ENCODE peak calls at places on chromosome 7, in nine cellular contexts. One of them, this sample, is unnamed.

GRCh38 chr7:30888783-30889182 is 22.9 kb upstream of the AQP1 start:
- DNase-seq in IMR-90: peak; percentile 86
- DNase-seq in adrenal gland: peak; percentile 50
- DNase-seq in lower lobe of right lung: no peak
- DNase-seq in tibial artery: peak; percentile 86
- DNase-seq in Caco-2: no peak
- DNase-seq in GM12878: no peak
- DNase-seq in GM23338: no peak
- DNase-seq in left ventricle myocardium inferior: no peak
- DNase-seq in this sample: peak; percentile 69

GRCh38 chr7:2982831-2983230 is 60.8 kb downstream of the CARD11 start:
- DNase-seq in tibial artery: no peak
- DNase-seq in GM12878: no peak
- DNase-seq in IMR-90: no peak
- DNase-seq in GM23338: no peak
- DNase-seq in Caco-2: no peak
- DNase-seq in left ventricle myocardium inferior: no peak
- DNase-seq in lower lobe of right lung: no peak
- DNase-seq in adrenal gland: no peak
- DNase-seq in this sample: no peak

GRCh38 chr7:149669121-149669818 is 104.1 kb downstream of the ZNF467 start:
- DNase-seq in Caco-2: no peak
- DNase-seq in left ventricle myocardium inferior: no peak
- DNase-seq in tibial artery: no peak
- DNase-seq in lower lobe of right lung: no peak
- DNase-seq in adrenal gland: no peak
- DNase-seq in GM12878: no peak
- DNase-seq in IMR-90: peak; percentile 19
- DNase-seq in GM23338: peak; percentile 60
- DNase-seq in this sample: no peak

GRCh38 chr7:150430465-150431085 is 19.9 kb upstream of the GIMAP8 start:
- DNase-seq in Caco-2: no peak
- DNase-seq in IMR-90: peak; percentile 12
- DNase-seq in tibial artery: peak; percentile 48
- DNase-seq in GM23338: no peak
- DNase-seq in lower lobe of right lung: no peak
- DNase-seq in left ventricle myocardium inferior: no peak
- DNase-seq in adrenal gland: no peak
- DNase-seq in GM12878: no peak
- DNase-seq in this sample: no peak

GRCh38 chr7:87984088-87984487 is 50.0 kb downstream of the ADAM22 start:
- DNase-seq in IMR-90: no peak
- DNase-seq in tibial artery: no peak
- DNase-seq in lower lobe of right lung: no peak
- DNase-seq in Caco-2: no peak
- DNase-seq in GM23338: no peak
- DNase-seq in GM12878: no peak
- DNase-seq in left ventricle myocardium inferior: no peak
- DNase-seq in adrenal gland: no peak
- DNase-seq in this sample: no peak

GRCh38 chr7:54728411-54728810 is 30.6 kb downstream of the SEC61G start:
- DNase-seq in GM12878: no peak
- DNase-seq in lower lobe of right lung: no peak
- DNase-seq in Caco-2: no peak
- DNase-seq in GM23338: peak; percentile 62
- DNase-seq in tibial artery: no peak
- DNase-seq in adrenal gland: no peak
- DNase-seq in left ventricle myocardium inferior: no peak
- DNase-seq in IMR-90: no peak
- DNase-seq in this sample: no peak

GRCh38 chr7:43248961-43249807 is 136.7 kb downstream of the HECW1 start:
- DNase-seq in Caco-2: peak; percentile 69
- DNase-seq in IMR-90: peak; percentile 77
- DNase-seq in tibial artery: no peak
- DNase-seq in adrenal gland: no peak
- DNase-seq in GM23338: no peak
- DNase-seq in left ventricle myocardium inferior: no peak
- DNase-seq in lower lobe of right lung: peak; percentile 51
- DNase-seq in GM12878: no peak
- DNase-seq in this sample: no peak

GRCh38 chr7:142123184-142123583 is 11.7 kb downstream of the MGAM2 start:
- DNase-seq in Caco-2: no peak
- DNase-seq in adrenal gland: no peak
- DNase-seq in GM12878: no peak
- DNase-seq in left ventricle myocardium inferior: no peak
- DNase-seq in lower lobe of right lung: no peak
- DNase-seq in IMR-90: no peak
- DNase-seq in tibial artery: no peak
- DNase-seq in GM23338: no peak
- DNase-seq in this sample: no peak

GRCh38 chr7:142964502-142965246 is 2.5 kb upstream of the KEL start:
- DNase-seq in GM12878: no peak
- DNase-seq in left ventricle myocardium inferior: no peak
- DNase-seq in GM23338: no peak
- DNase-seq in adrenal gland: no peak
- DNase-seq in tibial artery: no peak
- DNase-seq in IMR-90: no peak
- DNase-seq in lower lobe of right lung: no peak
- DNase-seq in Caco-2: no peak
- DNase-seq in this sample: no peak

GRCh38 chr7:121085922-121086321 is 97.4 kb downstream of the CPED1 start:
- DNase-seq in left ventricle myocardium inferior: no peak
- DNase-seq in Caco-2: no peak
- DNase-seq in GM23338: no peak
- DNase-seq in IMR-90: peak; percentile 46
- DNase-seq in GM12878: no peak
- DNase-seq in tibial artery: no peak
- DNase-seq in lower lobe of right lung: no peak
- DNase-seq in adrenal gland: no peak
- DNase-seq in this sample: no peak

GRCh38 chr7:34385385-34385784 is 272.6 kb upstream of the NPSR1 start:
- DNase-seq in left ventricle myocardium inferior: no peak
- DNase-seq in tibial artery: no peak
- DNase-seq in adrenal gland: no peak
- DNase-seq in lower lobe of right lung: no peak
- DNase-seq in IMR-90: no peak
- DNase-seq in GM23338: peak; percentile 37
- DNase-seq in Caco-2: no peak
- DNase-seq in GM12878: no peak
- DNase-seq in this sample: peak; percentile 1

GRCh38 chr7:36794689-36795088 is 70.4 kb upstream of the AOAH start:
- DNase-seq in Caco-2: peak; percentile 42
- DNase-seq in lower lobe of right lung: no peak
- DNase-seq in tibial artery: no peak
- DNase-seq in GM12878: no peak
- DNase-seq in left ventricle myocardium inferior: no peak
- DNase-seq in IMR-90: no peak
- DNase-seq in adrenal gland: no peak
- DNase-seq in GM23338: no peak
- DNase-seq in this sample: peak; percentile 14

GRCh38 chr7:143049380-143049779 is 2.8 kb upstream of the OR6V1 start:
- DNase-seq in GM12878: no peak
- DNase-seq in GM23338: no peak
- DNase-seq in left ventricle myocardium inferior: peak; percentile 53
- DNase-seq in lower lobe of right lung: no peak
- DNase-seq in tibial artery: no peak
- DNase-seq in adrenal gland: no peak
- DNase-seq in Caco-2: no peak
- DNase-seq in IMR-90: no peak
- DNase-seq in this sample: no peak

GRCh38 chr7:27101188-27101905 is 1.1 kb downstream of the HOXA2 start:
- DNase-seq in GM23338: no peak
- DNase-seq in adrenal gland: no peak
- DNase-seq in lower lobe of right lung: no peak
- DNase-seq in GM12878: no peak
- DNase-seq in tibial artery: no peak
- DNase-seq in left ventricle myocardium inferior: no peak
- DNase-seq in IMR-90: peak; percentile 75
- DNase-seq in Caco-2: no peak
- DNase-seq in this sample: no peak

GRCh38 chr7:128102490-128103291 is 71.5 kb upstream of the LRRC4 start:
- DNase-seq in left ventricle myocardium inferior: no peak
- DNase-seq in tibial artery: no peak
- DNase-seq in IMR-90: no peak
- DNase-seq in Caco-2: no peak
- DNase-seq in adrenal gland: no peak
- DNase-seq in GM12878: no peak
- DNase-seq in lower lobe of right lung: peak; percentile 12
- DNase-seq in GM23338: no peak
- DNase-seq in this sample: no peak

GRCh38 chr7:23547662-23548061 is 15.9 kb upstream of the TRA2A start:
- DNase-seq in left ventricle myocardium inferior: no peak
- DNase-seq in GM23338: no peak
- DNase-seq in tibial artery: no peak
- DNase-seq in Caco-2: no peak
- DNase-seq in lower lobe of right lung: no peak
- DNase-seq in adrenal gland: no peak
- DNase-seq in IMR-90: no peak
- DNase-seq in GM12878: no peak
- DNase-seq in this sample: no peak
- H3K36me3 ChIP-seq in left ventricle myocardium inferior: no peaks in the 10 kb centered on the region
- H3K36me3 ChIP-seq in GM23338: no peaks in the 10 kb centered on the region
- H3K36me3 ChIP-seq in tibial artery: no peaks in the 10 kb centered on the region
- H3K36me3 ChIP-seq in Caco-2: no peaks in the 10 kb centered on the region
- H3K36me3 ChIP-seq in lower lobe of right lung: no peaks in the 10 kb centered on the region
- H3K36me3 ChIP-seq in adrenal gland: no peaks in the 10 kb centered on the region
- H3K36me3 ChIP-seq in IMR-90: no peaks in the 10 kb centered on the region
- H3K36me3 ChIP-seq in GM12878: no peaks in the 10 kb centered on the region
- H3K36me3 ChIP-seq in this sample: no peaks in the 10 kb centered on the region

GRCh38 chr7:74289018-74289659 is at the start of gene CLIP2:
- DNase-seq in lower lobe of right lung: peak; percentile 87
- DNase-seq in GM12878: no peak
- DNase-seq in IMR-90: peak; percentile 77
- DNase-seq in left ventricle myocardium inferior: peak; percentile 85
- DNase-seq in Caco-2: peak; percentile 80
- DNase-seq in adrenal gland: peak; percentile 75
- DNase-seq in GM23338: peak; percentile 90
- DNase-seq in tibial artery: peak; percentile 90
- DNase-seq in this sample: no peak

GRCh38 chr7:74289660-74290589 is 718 bp downstream of the CLIP2 start:
- DNase-seq in GM23338: peak; percentile 36
- DNase-seq in IMR-90: no peak
- DNase-seq in adrenal gland: no peak
- DNase-seq in lower lobe of right lung: peak; percentile 61
- DNase-seq in Caco-2: no peak
- DNase-seq in tibial artery: peak; percentile 85
- DNase-seq in GM12878: no peak
- DNase-seq in left ventricle myocardium inferior: peak; percentile 33
- DNase-seq in this sample: no peak

GRCh38 chr7:74291535-74291934 is 2.3 kb downstream of the CLIP2 start:
- DNase-seq in tibial artery: no peak
- DNase-seq in IMR-90: no peak
- DNase-seq in GM12878: no peak
- DNase-seq in left ventricle myocardium inferior: no peak
- DNase-seq in adrenal gland: no peak
- DNase-seq in lower lobe of right lung: no peak
- DNase-seq in GM23338: no peak
- DNase-seq in Caco-2: no peak
- DNase-seq in this sample: no peak

GRCh38 chr7:74290590-74290950 is 1.4 kb downstream of the CLIP2 start:
- DNase-seq in IMR-90: no peak
- DNase-seq in GM12878: no peak
- DNase-seq in Caco-2: no peak
- DNase-seq in GM23338: no peak
- DNase-seq in lower lobe of right lung: no peak
- DNase-seq in tibial artery: no peak
- DNase-seq in left ventricle myocardium inferior: no peak
- DNase-seq in adrenal gland: no peak
- DNase-seq in this sample: no peak

GRCh38 chr7:74290999-74291441 is 1.8 kb downstream of the CLIP2 start:
- DNase-seq in GM23338: peak; percentile 46
- DNase-seq in lower lobe of right lung: no peak
- DNase-seq in GM12878: no peak
- DNase-seq in tibial artery: no peak
- DNase-seq in adrenal gland: no peak
- DNase-seq in Caco-2: no peak
- DNase-seq in left ventricle myocardium inferior: no peak
- DNase-seq in IMR-90: no peak
- DNase-seq in this sample: no peak
- H3K4me3 ChIP-seq in GM23338: peak overlapping the region; percentile 89
- H3K4me3 ChIP-seq in lower lobe of right lung: peak overlapping the region; percentile 72
- H3K4me3 ChIP-seq in GM12878: peak overlapping the region; percentile 97
- H3K4me3 ChIP-seq in tibial artery: no peak overlapping the region
- H3K4me3 ChIP-seq in adrenal gland: no peak overlapping the region
- H3K4me3 ChIP-seq in Caco-2: peak overlapping the region; percentile 76
- H3K4me3 ChIP-seq in left ventricle myocardium inferior: peak overlapping the region; percentile 89
- H3K4me3 ChIP-seq in IMR-90: peak overlapping the region; percentile 96
- H3K4me3 ChIP-seq in this sample: no peak overlapping the region

GRCh38 chr7:44799939-44800338 is 3.5 kb downstream of the PPIA start:
- DNase-seq in IMR-90: no peak
- DNase-seq in left ventricle myocardium inferior: no peak
- DNase-seq in lower lobe of right lung: no peak
- DNase-seq in Caco-2: no peak
- DNase-seq in GM12878: no peak
- DNase-seq in GM23338: no peak
- DNase-seq in tibial artery: no peak
- DNase-seq in adrenal gland: no peak
- DNase-seq in this sample: no peak
- H3K36me3 ChIP-seq in IMR-90: peaks cover 42% of the 10 kb centered on the region
- H3K36me3 ChIP-seq in left ventricle myocardium inferior: peaks cover 62% of the 10 kb centered on the region
- H3K36me3 ChIP-seq in lower lobe of right lung: peaks cover 65% of the 10 kb centered on the region
- H3K36me3 ChIP-seq in Caco-2: peaks cover 12% of the 10 kb centered on the region
- H3K36me3 ChIP-seq in GM12878: peaks cover 43% of the 10 kb centered on the region
- H3K36me3 ChIP-seq in GM23338: peaks cover 58% of the 10 kb centered on the region
- H3K36me3 ChIP-seq in tibial artery: peaks cover 55% of the 10 kb centered on the region
- H3K36me3 ChIP-seq in adrenal gland: peaks cover 62% of the 10 kb centered on the region
- H3K36me3 ChIP-seq in this sample: peaks cover 10% of the 10 kb centered on the region

GRCh38 chr7:39071116-39071515 is 93.4 kb downstream of the POU6F2 start:
- DNase-seq in lower lobe of right lung: no peak
- DNase-seq in GM12878: no peak
- DNase-seq in Caco-2: no peak
- DNase-seq in GM23338: no peak
- DNase-seq in IMR-90: no peak
- DNase-seq in tibial artery: no peak
- DNase-seq in left ventricle myocardium inferior: no peak
- DNase-seq in adrenal gland: no peak
- DNase-seq in this sample: no peak

GRCh38 chr7:39069886-39070881 is 92.5 kb downstream of the POU6F2 start:
- DNase-seq in GM23338: no peak
- DNase-seq in adrenal gland: no peak
- DNase-seq in lower lobe of right lung: no peak
- DNase-seq in GM12878: no peak
- DNase-seq in tibial artery: no peak
- DNase-seq in left ventricle myocardium inferior: no peak
- DNase-seq in Caco-2: no peak
- DNase-seq in IMR-90: no peak
- DNase-seq in this sample: no peak

GRCh38 chr7:39069046-39069445 is 91.3 kb downstream of the POU6F2 start:
- DNase-seq in adrenal gland: no peak
- DNase-seq in tibial artery: no peak
- DNase-seq in left ventricle myocardium inferior: no peak
- DNase-seq in lower lobe of right lung: no peak
- DNase-seq in IMR-90: no peak
- DNase-seq in Caco-2: no peak
- DNase-seq in GM12878: no peak
- DNase-seq in GM23338: peak; percentile 52
- DNase-seq in this sample: no peak

DNA sequence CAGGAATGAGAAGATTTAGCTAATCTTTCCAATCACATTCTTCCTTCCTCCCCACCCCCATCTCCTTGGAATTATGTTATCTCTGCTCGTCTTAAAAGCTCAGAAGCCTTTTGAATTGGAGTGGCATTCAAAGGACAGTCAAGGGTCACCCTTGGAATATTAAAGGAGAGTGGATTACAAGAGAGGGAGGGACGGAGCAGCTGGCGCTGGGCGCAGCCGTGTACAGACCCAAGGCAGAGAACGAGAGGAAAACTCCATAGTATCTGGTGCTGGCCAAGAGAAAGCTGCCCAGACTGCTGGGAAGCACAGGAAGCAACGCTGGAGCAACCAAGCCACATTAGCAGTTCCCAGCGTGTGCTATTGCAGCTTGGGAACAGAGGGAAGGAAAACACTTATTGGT is 95.7 kb downstream of the POU6F2 start:
- DNase-seq in adrenal gland: no peak
- DNase-seq in IMR-90: no peak
- DNase-seq in lower lobe of right lung: no peak
- DNase-seq in Caco-2: peak; percentile 51
- DNase-seq in left ventricle myocardium inferior: no peak
- DNase-seq in tibial artery: no peak
- DNase-seq in GM23338: peak; percentile 35
- DNase-seq in GM12878: no peak
- DNase-seq in this sample: no peak
- H3K4me3 ChIP-seq in adrenal gland: no peak overlapping the region
- H3K4me3 ChIP-seq in IMR-90: no peak overlapping the region
- H3K4me3 ChIP-seq in lower lobe of right lung: no peak overlapping the region
- H3K4me3 ChIP-seq in Caco-2: no peak overlapping the region
- H3K4me3 ChIP-seq in left ventricle myocardium inferior: no peak overlapping the region
- H3K4me3 ChIP-seq in tibial artery: no peak overlapping the region
- H3K4me3 ChIP-seq in GM23338: no peak overlapping the region
- H3K4me3 ChIP-seq in GM12878: no peak overlapping the region
- H3K4me3 ChIP-seq in this sample: no peak overlapping the region

This sample was measured in kidney epithelial cell.